ENCODE peak calls at places on chromosomes 2 and 18, in seven cellular contexts. One of them, this sample, is unnamed.

GRCh38 chr2:170396799-170397459 is 219.0 kb downstream of the MYO3B start:
- DNase-seq in cardiac muscle cell: peak; percentile 19
- DNase-seq in kidney epithelial cell: no peak
- DNase-seq in Calu3: no peak
- DNase-seq in esophagus squamous epithelium: no peak
- DNase-seq in neural crest cell: no peak
- DNase-seq in fibroblast of the aortic adventitia: peak; percentile 8
- DNase-seq in this sample: no peak

GRCh38 chr18:26312196-26312595 is 86.0 kb downstream of the TAF4B start:
- DNase-seq in cardiac muscle cell: no peak
- DNase-seq in fibroblast of the aortic adventitia: no peak
- DNase-seq in kidney epithelial cell: no peak
- DNase-seq in Calu3: no peak
- DNase-seq in neural crest cell: no peak
- DNase-seq in esophagus squamous epithelium: no peak
- DNase-seq in this sample: no peak

GRCh38 chr2:60553496-60553991 is at the start of gene BCL11A:
- DNase-seq in kidney epithelial cell: peak; percentile 82
- DNase-seq in Calu3: peak; percentile 55
- DNase-seq in neural crest cell: peak; percentile 61
- DNase-seq in esophagus squamous epithelium: no peak
- DNase-seq in cardiac muscle cell: peak; percentile 89
- DNase-seq in fibroblast of the aortic adventitia: peak; percentile 57
- DNase-seq in this sample: no peak

GRCh38 chr2:196437626-196438025 is 201.9 kb upstream of the CCDC150 start:
- DNase-seq in neural crest cell: no peak
- DNase-seq in kidney epithelial cell: no peak
- DNase-seq in Calu3: no peak
- DNase-seq in fibroblast of the aortic adventitia: no peak
- DNase-seq in esophagus squamous epithelium: no peak
- DNase-seq in cardiac muscle cell: no peak
- DNase-seq in this sample: no peak

GRCh38 chr2:142875010-142875409 is 2.5 kb upstream of the KYNU start:
- DNase-seq in esophagus squamous epithelium: no peak
- DNase-seq in Calu3: no peak
- DNase-seq in neural crest cell: no peak
- DNase-seq in fibroblast of the aortic adventitia: no peak
- DNase-seq in kidney epithelial cell: no peak
- DNase-seq in cardiac muscle cell: no peak
- DNase-seq in this sample: no peak

GRCh38 chr2:38648107-38648761 is 17.7 kb upstream of the GALM start:
- DNase-seq in neural crest cell: no peak
- DNase-seq in fibroblast of the aortic adventitia: no peak
- DNase-seq in kidney epithelial cell: no peak
- DNase-seq in esophagus squamous epithelium: no peak
- DNase-seq in Calu3: no peak
- DNase-seq in cardiac muscle cell: peak; percentile 27
- DNase-seq in this sample: peak; percentile 33

GRCh38 chr2:100260712-100261620 is 61.3 kb downstream of the LONRF2 start:
- DNase-seq in fibroblast of the aortic adventitia: peak; percentile 81
- DNase-seq in esophagus squamous epithelium: no peak
- DNase-seq in cardiac muscle cell: peak; percentile 74
- DNase-seq in Calu3: peak; percentile 74
- DNase-seq in kidney epithelial cell: peak; percentile 28
- DNase-seq in neural crest cell: peak; percentile 65
- DNase-seq in this sample: no peak

GRCh38 chr2:148524519-148524919 is 120.0 kb upstream of the EPC2 start:
- DNase-seq in Calu3: no peak
- DNase-seq in cardiac muscle cell: no peak
- DNase-seq in esophagus squamous epithelium: no peak
- DNase-seq in kidney epithelial cell: no peak
- DNase-seq in fibroblast of the aortic adventitia: no peak
- DNase-seq in neural crest cell: no peak
- DNase-seq in this sample: no peak

GRCh38 chr18:2961828-2962227 is 51.1 kb downstream of the LPIN2 start:
- DNase-seq in esophagus squamous epithelium: no peak
- DNase-seq in kidney epithelial cell: no peak
- DNase-seq in Calu3: no peak
- DNase-seq in neural crest cell: no peak
- DNase-seq in cardiac muscle cell: peak; percentile 64
- DNase-seq in fibroblast of the aortic adventitia: peak; percentile 77
- DNase-seq in this sample: no peak

GRCh38 chr18:80191907-80192652 is 55.2 kb downstream of the PARD6G start:
- DNase-seq in Calu3: no peak
- DNase-seq in esophagus squamous epithelium: no peak
- DNase-seq in neural crest cell: no peak
- DNase-seq in kidney epithelial cell: no peak
- DNase-seq in cardiac muscle cell: no peak
- DNase-seq in fibroblast of the aortic adventitia: no peak
- DNase-seq in this sample: no peak

GRCh38 chr2:151916632-151917031 is 88.4 kb upstream of the ARL5A start:
- DNase-seq in kidney epithelial cell: no peak
- DNase-seq in Calu3: no peak
- DNase-seq in cardiac muscle cell: no peak
- DNase-seq in esophagus squamous epithelium: no peak
- DNase-seq in fibroblast of the aortic adventitia: no peak
- DNase-seq in neural crest cell: no peak
- DNase-seq in this sample: no peak

GRCh38 chr2:11530864-11531451 is 2.9 kb upstream of the GREB1 start:
- DNase-seq in Calu3: no peak
- DNase-seq in esophagus squamous epithelium: no peak
- DNase-seq in fibroblast of the aortic adventitia: no peak
- DNase-seq in neural crest cell: no peak
- DNase-seq in cardiac muscle cell: no peak
- DNase-seq in kidney epithelial cell: no peak
- DNase-seq in this sample: no peak

GRCh38 chr2:237878321-237879057 is 19.1 kb downstream of the RAMP1 start:
- DNase-seq in neural crest cell: no peak
- DNase-seq in kidney epithelial cell: no peak
- DNase-seq in fibroblast of the aortic adventitia: no peak
- DNase-seq in esophagus squamous epithelium: no peak
- DNase-seq in Calu3: no peak
- DNase-seq in cardiac muscle cell: no peak
- DNase-seq in this sample: no peak

GRCh38 chr2:163565192-163565591 is 170.6 kb downstream of the FIGN start:
- DNase-seq in esophagus squamous epithelium: no peak
- DNase-seq in Calu3: no peak
- DNase-seq in neural crest cell: no peak
- DNase-seq in fibroblast of the aortic adventitia: no peak
- DNase-seq in cardiac muscle cell: no peak
- DNase-seq in kidney epithelial cell: no peak
- DNase-seq in this sample: no peak

GRCh38 chr2:178074123-178075005 is 1.8 kb upstream of the PDE11A start:
- DNase-seq in cardiac muscle cell: peak; percentile 3
- DNase-seq in Calu3: no peak
- DNase-seq in esophagus squamous epithelium: no peak
- DNase-seq in kidney epithelial cell: no peak
- DNase-seq in neural crest cell: no peak
- DNase-seq in fibroblast of the aortic adventitia: no peak
- DNase-seq in this sample: no peak

GRCh38 chr2:920573-920972 is 30.1 kb upstream of the SNTG2 start:
- DNase-seq in Calu3: no peak
- DNase-seq in cardiac muscle cell: no peak
- DNase-seq in neural crest cell: no peak
- DNase-seq in fibroblast of the aortic adventitia: no peak
- DNase-seq in esophagus squamous epithelium: no peak
- DNase-seq in kidney epithelial cell: no peak
- DNase-seq in this sample: no peak

GRCh38 chr18:9437672-9438071 is 37.6 kb upstream of the RALBP1 start:
- DNase-seq in neural crest cell: no peak
- DNase-seq in esophagus squamous epithelium: no peak
- DNase-seq in kidney epithelial cell: no peak
- DNase-seq in fibroblast of the aortic adventitia: no peak
- DNase-seq in Calu3: no peak
- DNase-seq in cardiac muscle cell: no peak
- DNase-seq in this sample: no peak

GRCh38 chr18:46622451-46622850 is 34.6 kb downstream of the LOXHD1 start:
- DNase-seq in Calu3: no peak
- DNase-seq in neural crest cell: no peak
- DNase-seq in cardiac muscle cell: no peak
- DNase-seq in kidney epithelial cell: no peak
- DNase-seq in fibroblast of the aortic adventitia: no peak
- DNase-seq in esophagus squamous epithelium: no peak
- DNase-seq in this sample: no peak

GRCh38 chr2:27494284-27494943 is 586 bp downstream of the FNDC4 start:
- DNase-seq in kidney epithelial cell: no peak
- DNase-seq in neural crest cell: no peak
- DNase-seq in fibroblast of the aortic adventitia: peak; percentile 35
- DNase-seq in esophagus squamous epithelium: no peak
- DNase-seq in Calu3: peak; percentile 11
- DNase-seq in cardiac muscle cell: peak; percentile 80
- DNase-seq in this sample: peak; percentile 64

GRCh38 chr18:43601432-43601831 is 324.1 kb upstream of the SYT4 start:
- DNase-seq in cardiac muscle cell: no peak
- DNase-seq in Calu3: no peak
- DNase-seq in fibroblast of the aortic adventitia: no peak
- DNase-seq in neural crest cell: no peak
- DNase-seq in esophagus squamous epithelium: no peak
- DNase-seq in kidney epithelial cell: no peak
- DNase-seq in this sample: no peak

GRCh38 chr18:43590182-43590903 is 313.1 kb upstream of the SYT4 start:
- DNase-seq in neural crest cell: no peak
- DNase-seq in fibroblast of the aortic adventitia: no peak
- DNase-seq in cardiac muscle cell: no peak
- DNase-seq in Calu3: peak; percentile 59
- DNase-seq in esophagus squamous epithelium: no peak
- DNase-seq in kidney epithelial cell: no peak
- DNase-seq in this sample: no peak

GRCh38 chr18:43592268-43592667 is 315.0 kb upstream of the SYT4 start:
- DNase-seq in Calu3: no peak
- DNase-seq in fibroblast of the aortic adventitia: no peak
- DNase-seq in esophagus squamous epithelium: no peak
- DNase-seq in kidney epithelial cell: no peak
- DNase-seq in cardiac muscle cell: no peak
- DNase-seq in neural crest cell: no peak
- DNase-seq in this sample: no peak

GRCh38 chr18:43596106-43596712 is 318.9 kb upstream of the SYT4 start:
- DNase-seq in kidney epithelial cell: no peak
- DNase-seq in cardiac muscle cell: peak; percentile 46
- DNase-seq in Calu3: no peak
- DNase-seq in esophagus squamous epithelium: no peak
- DNase-seq in fibroblast of the aortic adventitia: peak; percentile 44
- DNase-seq in neural crest cell: no peak
- DNase-seq in this sample: no peak
- TF ChIP-seq CTCF in kidney epithelial cell: peak; percentile 53
- TF ChIP-seq CTCF in cardiac muscle cell: peak; percentile 55
- TF ChIP-seq CTCF in Calu3: no peak
- TF ChIP-seq CTCF in esophagus squamous epithelium: peak; percentile 66
- TF ChIP-seq CTCF in fibroblast of the aortic adventitia: peak; percentile 62
- TF ChIP-seq CTCF in neural crest cell: peak; percentile 74
- TF ChIP-seq CTCF in this sample: no peak

GRCh38 chr2:179936654-179937053 is 70.4 kb downstream of the CWC22 start:
- DNase-seq in kidney epithelial cell: no peak
- DNase-seq in esophagus squamous epithelium: no peak
- DNase-seq in cardiac muscle cell: peak; percentile 14
- DNase-seq in neural crest cell: peak; percentile 16
- DNase-seq in Calu3: peak; percentile 76
- DNase-seq in fibroblast of the aortic adventitia: no peak
- DNase-seq in this sample: peak; percentile 16
- TF ChIP-seq CTCF in kidney epithelial cell: peak; percentile 47
- TF ChIP-seq CTCF in esophagus squamous epithelium: peak; percentile 41
- TF ChIP-seq CTCF in cardiac muscle cell: peak; percentile 31
- TF ChIP-seq CTCF in neural crest cell: peak; percentile 65
- TF ChIP-seq CTCF in Calu3: peak; percentile 66
- TF ChIP-seq CTCF in fibroblast of the aortic adventitia: peak; percentile 41
- TF ChIP-seq CTCF in this sample: peak; percentile 53

DNA sequence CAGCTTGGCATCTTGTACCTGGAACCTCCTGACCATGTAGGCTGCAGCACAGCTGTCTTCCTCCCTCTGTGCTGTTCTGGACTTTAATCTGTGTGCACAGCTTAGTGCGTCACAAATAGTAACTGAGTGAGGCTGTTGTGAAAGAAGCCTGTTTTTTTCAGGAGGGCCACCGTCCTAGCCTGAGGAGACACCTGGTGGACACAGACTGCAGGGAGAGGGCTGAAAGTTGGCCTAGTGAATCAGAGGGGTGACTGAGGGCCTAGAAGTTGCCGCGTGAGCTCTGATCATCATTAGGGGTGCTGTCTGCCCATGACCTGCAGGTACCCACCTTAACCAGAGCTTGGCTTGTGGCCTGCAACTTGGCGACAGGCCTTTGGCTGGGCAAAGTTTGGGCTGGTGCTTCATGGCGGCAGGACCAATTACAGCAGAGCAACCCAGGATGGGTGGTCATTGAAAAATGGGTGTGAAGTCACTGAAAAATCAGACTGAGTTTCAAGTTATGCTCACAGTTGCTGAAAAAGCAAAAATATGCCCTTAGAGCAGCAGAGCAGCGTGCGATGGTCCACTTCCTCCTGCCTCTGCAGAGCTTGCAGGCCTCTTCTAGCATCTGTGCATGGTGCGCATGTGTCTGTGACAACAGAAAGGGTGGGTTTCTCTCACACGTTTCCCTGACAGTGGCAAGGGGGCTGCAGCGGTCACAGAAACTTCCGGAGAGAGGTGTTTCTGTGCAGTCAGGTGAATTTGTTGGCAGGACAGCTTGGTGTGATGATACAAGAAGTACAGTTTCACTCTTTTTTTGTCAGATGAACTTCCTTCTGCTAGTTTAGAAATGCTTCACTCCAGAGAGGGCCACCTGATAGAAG is 9.6 kb downstream of the GDF7 start:
- DNase-seq in fibroblast of the aortic adventitia: no peak
- DNase-seq in neural crest cell: no peak
- DNase-seq in Calu3: no peak
- DNase-seq in esophagus squamous epithelium: no peak
- DNase-seq in kidney epithelial cell: no peak
- DNase-seq in cardiac muscle cell: no peak
- DNase-seq in this sample: no peak
- TF ChIP-seq CTCF in fibroblast of the aortic adventitia: no peak
- TF ChIP-seq CTCF in neural crest cell: no peak
- TF ChIP-seq CTCF in Calu3: no peak
- TF ChIP-seq CTCF in esophagus squamous epithelium: peak; percentile 19
- TF ChIP-seq CTCF in kidney epithelial cell: no peak
- TF ChIP-seq CTCF in cardiac muscle cell: no peak
- TF ChIP-seq CTCF in this sample: no peak

DNA sequence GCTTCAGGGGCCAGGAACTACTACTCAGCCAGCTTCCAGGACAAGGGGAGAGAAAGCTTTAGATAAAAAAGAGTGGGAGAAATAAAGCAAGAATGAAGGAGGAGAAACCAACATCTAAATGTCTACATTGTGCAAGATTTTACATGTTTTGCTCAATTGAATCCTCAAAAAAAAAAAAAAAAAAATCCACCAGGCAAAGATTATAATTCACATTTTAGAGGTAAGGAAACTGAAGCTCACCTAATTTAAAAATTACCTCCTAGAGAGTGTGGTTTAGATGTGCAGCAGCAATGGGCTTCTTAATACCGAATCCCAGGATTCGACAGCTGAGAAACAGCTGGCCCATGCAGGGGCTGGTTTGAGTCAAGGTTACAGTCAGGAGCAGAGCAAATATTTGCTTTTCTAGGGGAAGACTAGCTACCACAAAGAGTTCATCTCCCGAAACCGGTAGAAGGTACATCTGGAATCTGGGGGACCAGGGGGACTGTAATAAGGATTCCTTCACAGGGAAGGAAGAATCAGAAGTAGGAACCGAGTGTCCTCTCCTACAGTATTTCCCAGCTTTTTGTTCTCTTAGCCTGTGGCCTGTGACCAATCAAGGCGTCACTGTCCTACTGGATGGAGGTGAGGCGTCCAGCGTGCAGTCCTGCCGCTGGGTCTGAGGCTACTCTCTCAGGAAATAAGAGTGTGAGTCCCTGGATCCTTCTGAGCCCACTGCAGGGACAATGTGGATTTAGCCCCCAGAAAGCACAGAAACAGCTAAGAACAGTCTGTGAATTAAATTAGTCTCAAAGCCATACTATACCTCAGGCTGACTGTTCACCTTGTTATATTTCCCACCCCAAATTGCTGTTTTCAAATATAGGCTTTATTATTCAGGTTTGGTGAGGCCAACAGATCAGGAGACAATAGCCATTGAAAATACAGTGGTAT is 42.3 kb downstream of the IL1R2 start:
- DNase-seq in kidney epithelial cell: no peak
- DNase-seq in fibroblast of the aortic adventitia: no peak
- DNase-seq in Calu3: no peak
- DNase-seq in esophagus squamous epithelium: no peak
- DNase-seq in cardiac muscle cell: no peak
- DNase-seq in neural crest cell: no peak
- DNase-seq in this sample: no peak
- TF ChIP-seq CTCF in kidney epithelial cell: no peak
- TF ChIP-seq CTCF in fibroblast of the aortic adventitia: no peak
- TF ChIP-seq CTCF in Calu3: no peak
- TF ChIP-seq CTCF in esophagus squamous epithelium: no peak
- TF ChIP-seq CTCF in cardiac muscle cell: no peak
- TF ChIP-seq CTCF in neural crest cell: no peak
- TF ChIP-seq CTCF in this sample: no peak